ENCODE peak calls at places on chromosomes 2 and 18, in ten cellular contexts. F is NB4; W is M059J; Y is BJ; O is bronchial epithelial cell; Z is colonic mucosa; J is A549; X is left cardiac atrium; M is NCI-H345; H is activated CD8-positive, alpha-beta memory T cell treated with anti-CD3 and anti-CD28 coated beads for 24 hours. Q is an unnamed sample.

GRCh38 chr2:200985806-200986205 is 22.3 kb upstream of the ORC2 start:
- DNase-seq in J (no peak), Z (no peak), M (no peak), W (no peak), F (no peak), O (no peak), X (no peak), H (no peak), Y (no peak), Q (no peak)

GRCh38 chr2:25029183-25029554 is 12.7 kb upstream of the EFR3B start:
- DNase-seq in Z (no peak), M (peak; percentile 98), F (peak; percentile 31), Y (no peak), J (no peak), O (peak; percentile 13), W (no peak), X (no peak), H (no peak), Q (no peak)

GRCh38 chr2:30689496-30690125 is 117.6 kb downstream of the CAPN13 start:
- DNase-seq in Y (no peak), F (no peak), W (no peak), H (no peak), M (no peak), J (no peak), O (no peak), X (no peak), Z (no peak), Q (no peak)

GRCh38 chr2:185947722-185948121 is 209.1 kb downstream of the FSIP2 start:
- DNase-seq in Z (no peak), X (no peak), Y (no peak), M (no peak), W (no peak), F (no peak), J (no peak), O (no peak), H (no peak), Q (no peak)

GRCh38 chr2:37683926-37684780 is 12.7 kb upstream of the CDC42EP3 start:
- DNase-seq in M (no peak), H (no peak), F (no peak), Y (no peak), J (no peak), W (peak; percentile 60), X (no peak), O (peak; percentile 80), Z (no peak), Q (no peak)

GRCh38 chr2:195695002-195695631 is 38.1 kb downstream of the SLC39A10 start:
- DNase-seq in F (peak; percentile 35), Y (no peak), Z (no peak), H (no peak), O (no peak), X (no peak), M (no peak), J (no peak), W (no peak), Q (no peak)

GRCh38 chr2:215032153-215032552 is 106.3 kb downstream of the ABCA12 start:
- DNase-seq in Y (no peak), X (no peak), W (no peak), F (no peak), J (no peak), Z (no peak), H (no peak), O (no peak), M (no peak), Q (no peak)

GRCh38 chr18:48139427-48140347 is 209.2 kb upstream of the SMAD2 start:
- DNase-seq in H (no peak), X (peak; percentile 53), F (no peak), Z (peak; percentile 94), J (no peak), W (peak; percentile 56), O (no peak), M (peak; percentile 96), Y (no peak), Q (peak; percentile 44)

GRCh38 chr2:55809875-55810620 is 113.5 kb downstream of the EFEMP1 start:
- DNase-seq in Z (no peak), O (peak; percentile 13), H (no peak), J (no peak), W (peak; percentile 11), Y (no peak), X (peak; percentile 37), F (no peak), M (no peak), Q (no peak)

GRCh38 chr18:41025666-41026065 is 929.4 kb upstream of the PIK3C3 start:
- DNase-seq in F (no peak), X (no peak), Y (no peak), O (no peak), H (no peak), Z (no peak), M (no peak), J (no peak), W (no peak), Q (no peak)

GRCh38 chr2:158923180-158923594 is 45.3 kb upstream of the TANC1 start:
- DNase-seq in M (peak; percentile 57), W (peak; percentile 79), Y (no peak), H (no peak), Z (no peak), X (no peak), F (no peak), J (no peak), O (no peak), Q (no peak)

GRCh38 chr2:241542278-241542605 is 16.3 kb upstream of the BOK start:
- DNase-seq in F (no peak), X (no peak), J (no peak), M (no peak), Z (no peak), W (no peak), Y (no peak), H (no peak), O (no peak), Q (peak; percentile 68)

GRCh38 chr2:168568476-168569227 is 112.6 kb downstream of the CERS6 start:
- DNase-seq in Z (no peak), Y (no peak), O (no peak), H (no peak), X (no peak), W (no peak), J (no peak), F (no peak), M (no peak), Q (no peak)

GRCh38 chr2:215423234-215423633 is 12.6 kb downstream of the FN1 start:
- DNase-seq in O (no peak), F (no peak), X (no peak), J (no peak), Z (no peak), Y (no peak), M (no peak), H (no peak), W (no peak), Q (no peak)

GRCh38 chr18:41543815-41544214 is 411.2 kb upstream of the PIK3C3 start:
- DNase-seq in H (no peak), O (no peak), W (no peak), X (no peak), F (no peak), Y (no peak), M (no peak), Z (no peak), J (no peak), Q (no peak)

GRCh38 chr2:187470698-187471097 is 22.6 kb upstream of the CALCRL start:
- DNase-seq in O (peak; percentile 87), W (no peak), F (no peak), Y (no peak), X (no peak), M (no peak), Z (no peak), H (no peak), J (no peak), Q (no peak)

GRCh38 chr2:201182650-201183372 is at the start of gene CASP10:
- DNase-seq in Y (no peak), Z (peak; percentile 65), W (peak; percentile 85), O (peak; percentile 94), F (peak; percentile 87), J (peak; percentile 84), H (no peak), X (no peak), M (no peak), Q (no peak)

GRCh38 chr2:239251971-239252370 is 148.8 kb downstream of the HDAC4 start:
- DNase-seq in W (no peak), M (no peak), J (no peak), X (no peak), H (no peak), O (no peak), F (no peak), Y (no peak), Z (no peak), Q (no peak)

GRCh38 chr2:20796374-20796791 is 26.5 kb downstream of the LDAH start:
- DNase-seq in H (no peak), O (peak; percentile 89), M (no peak), F (no peak), W (no peak), J (no peak), Y (no peak), X (no peak), Z (no peak), Q (no peak)

GRCh38 chr18:34583895-34584294 is 126.2 kb upstream of the DTNA start:
- DNase-seq in J (no peak), H (no peak), M (no peak), Y (no peak), F (no peak), W (no peak), O (no peak), X (no peak), Z (no peak), Q (no peak)

GRCh38 chr18:136433-136832 is 21.9 kb upstream of the USP14 start:
- DNase-seq in Z (no peak), M (no peak), J (no peak), O (no peak), W (peak; percentile 27), F (no peak), X (no peak), Y (no peak), H (peak; percentile 61), Q (no peak)

GRCh38 chr2:240992572-240993291 is 5.7 kb upstream of the SNED1 start:
- DNase-seq in X (peak; percentile 29), W (no peak), Y (no peak), Z (no peak), O (no peak), F (peak; percentile 65), H (no peak), J (no peak), M (no peak), Q (peak; percentile 18)

GRCh38 chr18:57434536-57435494 is at the start of gene ONECUT2:
- DNase-seq in M (peak; percentile 98), O (peak; percentile 73), Y (peak; percentile 42), X (peak; percentile 95), Z (peak; percentile 94), J (peak; percentile 87), W (peak; percentile 95), H (peak; percentile 77), F (no peak), Q (peak; percentile 96)